ENCODE peak calls at places on chromosomes 16 and 17, in four cellular contexts. N, P, B and X are unnamed samples.

GRCh38 chr16:11201498-11202259 is 54.3 kb downstream of the SOCS1 start:
- DNase-seq in N (peak; percentile 45), P (no peak), B (no peak), X (no peak)

GRCh38 chr17:57463103-57463885 is 207.0 kb downstream of the MSI2 start:
- DNase-seq in N (no peak), P (no peak), B (no peak), X (no peak)

GRCh38 chr16:59060212-59060611 is 326.1 kb upstream of the GOT2 start:
- DNase-seq in N (no peak), P (peak; percentile 37), B (no peak), X (no peak)

GRCh38 chr16:67444259-67445125 is 13.6 kb downstream of the HSD11B2 start:
- DNase-seq in N (no peak), P (no peak), B (no peak), X (no peak)

GRCh38 chr16:49733278-49734009 is 122.5 kb downstream of the ZNF423 start:
- DNase-seq in N (no peak), P (no peak), B (no peak), X (no peak)

GRCh38 chr17:31918701-31919128 is 17.2 kb upstream of the UTP6 start:
- DNase-seq in N (peak; percentile 9), P (no peak), B (no peak), X (no peak)

GRCh38 chr16:2270070-2270462 is 2.1 kb upstream of the RNPS1 start:
- DNase-seq in N (no peak), P (no peak), B (no peak), X (no peak)

GRCh38 chr16:67628216-67628615 is 16.7 kb upstream of the CARMIL2 start:
- DNase-seq in N (no peak), P (no peak), B (no peak), X (no peak)

GRCh38 chr16:57479043-57479421 is 7.3 kb downstream of the DOK4 start:
- DNase-seq in N (no peak), P (no peak), B (no peak), X (peak; percentile 62)

GRCh38 chr16:78210305-78210704 is 110.9 kb downstream of the WWOX start:
- DNase-seq in N (peak; percentile 23), P (no peak), B (no peak), X (no peak)

GRCh38 chr17:27630607-27631408 is at the start of gene LGALS9:
- DNase-seq in N (no peak), P (no peak), B (no peak), X (no peak)

GRCh38 chr17:67772679-67773078 is 52.6 kb upstream of the BPTF start:
- DNase-seq in N (no peak), P (no peak), B (no peak), X (no peak)

GRCh38 chr16:56202036-56202435 is 10.7 kb downstream of the GNAO1 start:
- DNase-seq in N (no peak), P (no peak), B (no peak), X (no peak)

GRCh38 chr17:47413872-47414271 is 90.1 kb downstream of the EFCAB13 start:
- DNase-seq in N (no peak), P (peak; percentile 1), B (no peak), X (no peak)